ENCODE peak calls at places on chromosomes 12 and 14, in four cellular contexts. One of them, this sample, is unnamed. For H3K27me3, the result is how much of the 10 kb centered on the place peaks cover.

GRCh38 chr12:20214286-20214685 is 154.1 kb upstream of the PDE3A start:
- DNase-seq in left ventricle myocardium inferior: no peak
- DNase-seq in upper lobe of left lung: no peak
- DNase-seq in IMR-90: peak
- DNase-seq in this sample: no peak

GRCh38 chr12:89573081-89573810 is 47.4 kb upstream of the POC1B start:
- DNase-seq in IMR-90: no peak
- DNase-seq in upper lobe of left lung: no peak
- DNase-seq in left ventricle myocardium inferior: no peak
- DNase-seq in this sample: no peak

GRCh38 chr12:3685813-3686212 is 67.1 kb downstream of the CRACR2A start:
- DNase-seq in left ventricle myocardium inferior: no peak
- DNase-seq in IMR-90: no peak
- DNase-seq in upper lobe of left lung: no peak
- DNase-seq in this sample: no peak

GRCh38 chr14:73170686-73171085 is 34.4 kb downstream of the PSEN1 start:
- DNase-seq in upper lobe of left lung: no peak
- DNase-seq in left ventricle myocardium inferior: no peak
- DNase-seq in IMR-90: no peak
- DNase-seq in this sample: no peak

GRCh38 chr12:41064411-41064810 is 123.7 kb upstream of the PDZRN4 start:
- DNase-seq in upper lobe of left lung: no peak
- DNase-seq in left ventricle myocardium inferior: no peak
- DNase-seq in IMR-90: no peak
- DNase-seq in this sample: no peak

GRCh38 chr14:50023671-50024490 is 92.5 kb downstream of the VCPKMT start:
- DNase-seq in upper lobe of left lung: no peak
- DNase-seq in IMR-90: peak
- DNase-seq in left ventricle myocardium inferior: no peak
- DNase-seq in this sample: no peak

GRCh38 chr14:83974647-83975163 is 1555.2 kb upstream of the FLRT2 start:
- DNase-seq in upper lobe of left lung: no peak
- DNase-seq in IMR-90: no peak
- DNase-seq in left ventricle myocardium inferior: no peak
- DNase-seq in this sample: no peak

GRCh38 chr12:92570056-92570753 is 132.6 kb upstream of the PLEKHG7 start:
- DNase-seq in left ventricle myocardium inferior: no peak
- DNase-seq in IMR-90: peak
- DNase-seq in upper lobe of left lung: no peak
- DNase-seq in this sample: peak

GRCh38 chr14:80930836-80931389 is 10.6 kb downstream of the CEP128 start:
- DNase-seq in IMR-90: peak
- DNase-seq in left ventricle myocardium inferior: no peak
- DNase-seq in upper lobe of left lung: no peak
- DNase-seq in this sample: peak

GRCh38 chr12:3362751-3363150 is 128.3 kb upstream of the PRMT8 start:
- DNase-seq in upper lobe of left lung: no peak
- DNase-seq in left ventricle myocardium inferior: no peak
- DNase-seq in IMR-90: no peak
- DNase-seq in this sample: no peak

GRCh38 chr14:95496690-95497241 is 19.7 kb downstream of the SYNE3 start:
- DNase-seq in upper lobe of left lung: no peak
- DNase-seq in left ventricle myocardium inferior: no peak
- DNase-seq in IMR-90: peak
- DNase-seq in this sample: no peak

GRCh38 chr12:53300187-53300586 is 692 bp downstream of the MYG1 start:
- DNase-seq in left ventricle myocardium inferior: no peak
- DNase-seq in IMR-90: peak
- DNase-seq in upper lobe of left lung: no peak
- DNase-seq in this sample: no peak

GRCh38 chr12:30862486-30862885 is 64.1 kb upstream of the TSPAN11 start:
- DNase-seq in left ventricle myocardium inferior: peak
- DNase-seq in IMR-90: peak
- DNase-seq in upper lobe of left lung: no peak
- DNase-seq in this sample: no peak

GRCh38 chr14:56868660-56869059 is 58.4 kb upstream of the OTX2 start:
- DNase-seq in left ventricle myocardium inferior: no peak
- DNase-seq in IMR-90: no peak
- DNase-seq in upper lobe of left lung: no peak
- DNase-seq in this sample: no peak

GRCh38 chr12:119283315-119283714 is 51.2 kb upstream of the CCDC60 start:
- DNase-seq in IMR-90: no peak
- DNase-seq in left ventricle myocardium inferior: no peak
- DNase-seq in upper lobe of left lung: no peak
- DNase-seq in this sample: no peak

GRCh38 chr12:55755246-55755645 is 12.3 kb downstream of the GDF11 start:
- DNase-seq in IMR-90: no peak
- DNase-seq in upper lobe of left lung: no peak
- DNase-seq in left ventricle myocardium inferior: no peak
- DNase-seq in this sample: no peak

GRCh38 chr12:123089125-123089524 is 61.8 kb downstream of the PITPNM2 start:
- DNase-seq in upper lobe of left lung: no peak
- DNase-seq in left ventricle myocardium inferior: no peak
- DNase-seq in IMR-90: no peak
- DNase-seq in this sample: no peak

GRCh38 chr14:73471582-73472181 is 13.3 kb upstream of the NUMB start:
- DNase-seq in left ventricle myocardium inferior: no peak
- DNase-seq in upper lobe of left lung: no peak
- DNase-seq in IMR-90: no peak
- DNase-seq in this sample: no peak

GRCh38 chr14:74425525-74426201 is 347 bp downstream of the SYNDIG1L start:
- DNase-seq in left ventricle myocardium inferior: peak
- DNase-seq in upper lobe of left lung: peak
- DNase-seq in IMR-90: no peak
- DNase-seq in this sample: peak

GRCh38 chr12:124549629-124550028 is 17.8 kb downstream of the NCOR2 start:
- DNase-seq in left ventricle myocardium inferior: no peak
- DNase-seq in upper lobe of left lung: no peak
- DNase-seq in IMR-90: no peak
- DNase-seq in this sample: no peak

GRCh38 chr14:105131241-105131640 is 37.3 kb downstream of the JAG2 start:
- DNase-seq in IMR-90: no peak
- DNase-seq in upper lobe of left lung: no peak
- DNase-seq in left ventricle myocardium inferior: no peak
- DNase-seq in this sample: no peak

GRCh38 chr12:34347367-34347766 is 325.1 kb downstream of the ALG10 start:
- DNase-seq in left ventricle myocardium inferior: no peak
- DNase-seq in upper lobe of left lung: no peak
- DNase-seq in IMR-90: no peak
- DNase-seq in this sample: no peak

GRCh38 chr12:47408171-47408871 is 297.5 kb downstream of the RPAP3 start:
- DNase-seq in upper lobe of left lung: no peak
- DNase-seq in left ventricle myocardium inferior: no peak
- DNase-seq in IMR-90: no peak
- DNase-seq in this sample: no peak

DNA sequence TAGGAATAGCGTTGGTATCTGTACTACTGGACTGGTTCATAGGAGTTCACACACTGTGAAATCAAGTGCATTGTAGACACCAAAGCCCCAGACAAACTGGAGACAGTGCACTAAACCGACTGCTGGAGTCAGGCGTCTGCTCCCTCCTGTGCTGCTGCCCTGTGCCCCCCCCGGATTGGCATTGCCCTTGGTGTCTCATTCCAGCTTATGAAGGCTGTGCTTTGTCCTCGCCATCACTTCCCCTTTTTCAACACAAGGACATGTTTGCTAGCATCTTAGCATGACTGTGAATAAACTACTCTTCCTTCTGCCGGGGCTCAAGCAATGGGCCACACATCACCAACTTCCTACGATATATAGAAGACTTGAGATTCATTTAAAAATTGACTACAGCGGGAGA is 84.0 kb downstream of the TMCC3 start:
- DNase-seq in IMR-90: no peak
- DNase-seq in left ventricle myocardium inferior: no peak
- DNase-seq in upper lobe of left lung: no peak
- DNase-seq in this sample: no peak
- H3K27ac ChIP-seq in IMR-90: no peak
- H3K27ac ChIP-seq in left ventricle myocardium inferior: no peak
- H3K27ac ChIP-seq in upper lobe of left lung: no peak
- H3K27ac ChIP-seq in this sample: no peak

GRCh38 chr12:111160350-111161142 is 208.3 kb downstream of the PHETA1 start:
- DNase-seq in upper lobe of left lung: peak
- DNase-seq in IMR-90: no peak
- DNase-seq in left ventricle myocardium inferior: no peak
- DNase-seq in this sample: no peak

GRCh38 chr12:111166779-111167540 is 201.9 kb downstream of the PHETA1 start:
- DNase-seq in left ventricle myocardium inferior: peak
- DNase-seq in upper lobe of left lung: peak
- DNase-seq in IMR-90: no peak
- DNase-seq in this sample: no peak

GRCh38 chr12:111161898-111162297 is 207.0 kb downstream of the PHETA1 start:
- DNase-seq in upper lobe of left lung: no peak
- DNase-seq in IMR-90: no peak
- DNase-seq in left ventricle myocardium inferior: no peak
- DNase-seq in this sample: no peak

GRCh38 chr12:111164833-111165232 is 204.1 kb downstream of the PHETA1 start:
- DNase-seq in IMR-90: no peak
- DNase-seq in left ventricle myocardium inferior: no peak
- DNase-seq in upper lobe of left lung: no peak
- DNase-seq in this sample: no peak

GRCh38 chr12:111163422-111163821 is 205.5 kb downstream of the PHETA1 start:
- DNase-seq in upper lobe of left lung: no peak
- DNase-seq in IMR-90: no peak
- DNase-seq in left ventricle myocardium inferior: no peak
- DNase-seq in this sample: no peak
- H3K27me3 ChIP-seq in upper lobe of left lung: under half
- H3K27me3 ChIP-seq in IMR-90: under half
- H3K27me3 ChIP-seq in left ventricle myocardium inferior: under half
- H3K27me3 ChIP-seq in this sample: under half

DNA sequence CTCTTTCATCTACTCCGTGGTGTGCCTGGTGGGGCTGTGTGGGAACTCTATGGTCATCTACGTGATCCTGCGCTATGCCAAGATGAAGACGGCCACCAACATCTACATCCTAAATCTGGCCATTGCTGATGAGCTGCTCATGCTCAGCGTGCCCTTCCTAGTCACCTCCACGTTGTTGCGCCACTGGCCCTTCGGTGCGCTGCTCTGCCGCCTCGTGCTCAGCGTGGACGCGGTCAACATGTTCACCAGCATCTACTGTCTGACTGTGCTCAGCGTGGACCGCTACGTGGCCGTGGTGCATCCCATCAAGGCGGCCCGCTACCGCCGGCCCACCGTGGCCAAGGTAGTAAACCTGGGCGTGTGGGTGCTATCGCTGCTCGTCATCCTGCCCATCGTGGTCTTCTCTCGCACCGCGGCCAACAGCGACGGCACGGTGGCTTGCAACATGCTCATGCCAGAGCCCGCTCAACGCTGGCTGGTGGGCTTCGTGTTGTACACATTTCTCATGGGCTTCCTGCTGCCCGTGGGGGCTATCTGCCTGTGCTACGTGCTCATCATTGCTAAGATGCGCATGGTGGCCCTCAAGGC is 2.0 kb downstream of the SSTR1 start:
- DNase-seq in upper lobe of left lung: peak
- DNase-seq in left ventricle myocardium inferior: no peak
- DNase-seq in IMR-90: no peak
- DNase-seq in this sample: no peak
- H3K27ac ChIP-seq in upper lobe of left lung: peak
- H3K27ac ChIP-seq in left ventricle myocardium inferior: no peak
- H3K27ac ChIP-seq in IMR-90: peak
- H3K27ac ChIP-seq in this sample: no peak

GRCh38 chr14:97412933-97413574 is 615.9 kb downstream of the VRK1 start:
- DNase-seq in upper lobe of left lung: no peak
- DNase-seq in IMR-90: no peak
- DNase-seq in left ventricle myocardium inferior: no peak
- DNase-seq in this sample: no peak
- H3K27me3 ChIP-seq in upper lobe of left lung: under half
- H3K27me3 ChIP-seq in IMR-90: under half
- H3K27me3 ChIP-seq in left ventricle myocardium inferior: half or more
- H3K27me3 ChIP-seq in this sample: under half

GRCh38 chr12:46259713-46260112 is 9.1 kb downstream of the SLC38A1 start:
- DNase-seq in IMR-90: no peak
- DNase-seq in upper lobe of left lung: no peak
- DNase-seq in left ventricle myocardium inferior: no peak
- DNase-seq in this sample: no peak

GRCh38 chr12:46259071-46259470 is 9.8 kb downstream of the SLC38A1 start:
- DNase-seq in left ventricle myocardium inferior: no peak
- DNase-seq in IMR-90: no peak
- DNase-seq in upper lobe of left lung: no peak
- DNase-seq in this sample: no peak

GRCh38 chr12:46261658-46262057 is 7.2 kb downstream of the SLC38A1 start:
- DNase-seq in upper lobe of left lung: no peak
- DNase-seq in IMR-90: no peak
- DNase-seq in left ventricle myocardium inferior: no peak
- DNase-seq in this sample: no peak

GRCh38 chr12:46260913-46261476 is 7.8 kb downstream of the SLC38A1 start:
- DNase-seq in IMR-90: no peak
- DNase-seq in upper lobe of left lung: no peak
- DNase-seq in left ventricle myocardium inferior: no peak
- DNase-seq in this sample: no peak

GRCh38 chr12:46260153-46260912 is 8.5 kb downstream of the SLC38A1 start:
- DNase-seq in upper lobe of left lung: no peak
- DNase-seq in left ventricle myocardium inferior: no peak
- DNase-seq in IMR-90: peak
- DNase-seq in this sample: no peak
- H3K27ac ChIP-seq in upper lobe of left lung: no peak
- H3K27ac ChIP-seq in left ventricle myocardium inferior: peak
- H3K27ac ChIP-seq in IMR-90: peak
- H3K27ac ChIP-seq in this sample: no peak

DNA sequence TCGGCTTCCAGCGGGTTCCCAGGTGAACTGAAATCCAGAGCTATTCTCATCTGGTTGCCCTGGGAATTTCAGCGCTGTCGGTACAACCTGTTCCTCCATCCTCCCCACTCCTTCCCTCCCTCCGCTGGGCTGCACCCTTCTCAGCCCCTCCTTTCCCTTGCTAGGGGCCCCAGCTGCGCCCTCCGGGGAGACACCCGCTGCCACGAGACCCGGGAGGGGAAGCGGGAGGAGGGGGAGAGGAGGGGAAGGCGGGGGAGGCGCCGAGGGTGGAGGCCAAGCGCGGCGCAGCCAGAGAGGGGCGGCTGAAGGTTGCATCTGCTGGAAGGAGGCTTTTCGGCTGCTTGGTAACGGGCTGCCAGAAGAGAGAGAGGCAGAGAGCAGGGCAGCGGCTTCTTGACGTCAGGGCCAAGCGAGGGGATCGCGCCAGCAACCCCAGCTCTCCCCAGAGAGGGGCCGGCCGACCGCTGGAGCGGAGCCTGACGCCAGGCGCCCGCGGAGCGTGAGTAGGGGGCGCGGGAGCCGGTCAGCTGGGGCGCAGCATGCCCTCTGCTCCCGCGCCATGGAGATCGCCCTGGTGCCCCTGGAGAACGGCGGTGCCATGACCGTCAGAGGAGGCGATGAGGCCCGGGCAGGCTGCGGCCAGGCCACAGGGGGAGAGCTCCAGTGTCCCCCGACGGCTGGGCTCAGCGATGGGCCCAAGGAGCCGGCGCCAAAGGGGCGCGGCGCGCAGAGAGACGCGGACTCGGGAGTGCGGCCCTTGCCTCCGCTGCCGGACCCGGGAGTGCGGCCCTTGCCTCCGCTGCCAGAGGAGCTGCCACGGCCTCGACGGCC is at the start of gene KCNA5:
- DNase-seq in upper lobe of left lung: no peak
- DNase-seq in left ventricle myocardium inferior: peak
- DNase-seq in IMR-90: no peak
- DNase-seq in this sample: no peak
- H3K27me3 ChIP-seq in upper lobe of left lung: under half
- H3K27me3 ChIP-seq in left ventricle myocardium inferior: under half
- H3K27me3 ChIP-seq in IMR-90: half or more
- H3K27me3 ChIP-seq in this sample: under half